ENCODE peak calls at places on chromosomes 13 and 19, in six cellular contexts. F is A549, K is HepG2, N is GM12878, E is K562, L is endothelial cell of umbilical vein. J is an unnamed sample.

GRCh38 chr13:76890036-76890435 is 3.8 kb upstream of the KCTD12 start:
- DNase-seq in E (no peak), L (no peak), N (no peak), F (no peak), K (no peak), J (no peak)

GRCh38 chr13:41985788-41986508 is 25.0 kb upstream of the VWA8 start:
- DNase-seq in N (no peak), K (no peak), L (no peak), E (no peak), F (peak), J (no peak)

GRCh38 chr19:10095948-10096614 is 6.4 kb downstream of the ANGPTL6 start:
- DNase-seq in F (peak), E (peak), K (no peak), N (no peak), L (peak), J (peak)

GRCh38 chr13:95176611-95177259 is 124.5 kb downstream of the ABCC4 start:
- DNase-seq in N (no peak), K (no peak), F (no peak), L (peak), E (no peak), J (peak)

GRCh38 chr19:14561832-14562351 is 10.0 kb downstream of the NDUFB7 start:
- DNase-seq in N (no peak), E (no peak), K (no peak), F (no peak), L (no peak), J (peak)

GRCh38 chr19:10662384-10663251 is 8.5 kb downstream of the ILF3 start:
- DNase-seq in K (no peak), L (no peak), N (no peak), F (no peak), E (no peak), J (no peak)

GRCh38 chr13:49821216-49821820 is 28.8 kb upstream of the KPNA3 start:
- DNase-seq in L (no peak), F (peak), N (no peak), K (no peak), E (no peak), J (peak)

GRCh38 chr19:46221981-46222610 is 7.4 kb upstream of the IGFL1 start:
- DNase-seq in N (no peak), F (peak), E (no peak), K (no peak), L (no peak), J (peak)

GRCh38 chr13:79485014-79485441 is 4.1 kb downstream of the NDFIP2 start:
- DNase-seq in N (no peak), F (peak), E (no peak), L (no peak), K (peak), J (peak)

GRCh38 chr19:47240561-47240960 is 9.6 kb upstream of the BBC3 start:
- DNase-seq in K (no peak), F (no peak), L (no peak), E (no peak), N (no peak), J (peak)

GRCh38 chr13:106186366-106187030 is 349.0 kb downstream of the EFNB2 start:
- DNase-seq in K (no peak), L (no peak), N (no peak), E (no peak), F (no peak), J (no peak)

GRCh38 chr13:49877629-49878218 is 58.4 kb downstream of the SPRYD7 start:
- DNase-seq in N (no peak), E (no peak), F (peak), K (no peak), L (no peak), J (peak)

GRCh38 chr13:23793711-23794110 is 95.5 kb downstream of the MIPEP start:
- DNase-seq in N (no peak), K (no peak), L (peak), E (no peak), F (no peak), J (no peak)

GRCh38 chr13:19587635-19588300 is 26.4 kb upstream of the TPTE2 start:
- DNase-seq in K (peak), F (peak), L (peak), E (no peak), N (no peak), J (peak)

GRCh38 chr13:77510156-77510555 is 25.4 kb upstream of the SCEL start:
- DNase-seq in N (no peak), F (no peak), L (no peak), E (no peak), K (no peak), J (no peak)

GRCh38 chr13:33756929-33757328 is 61.0 kb upstream of the RFC3 start:
- DNase-seq in F (no peak), E (no peak), L (no peak), K (no peak), N (no peak), J (no peak)

GRCh38 chr13:95614641-95615245 is 29.8 kb downstream of the DZIP1 start:
- DNase-seq in E (no peak), N (no peak), L (no peak), K (no peak), F (no peak), J (no peak)

GRCh38 chr13:22757530-22758120 is 423.2 kb upstream of the SGCG start:
- DNase-seq in K (no peak), L (no peak), F (peak), N (no peak), E (no peak), J (peak)

GRCh38 chr13:20822406-20822805 is 48.6 kb upstream of the EEF1AKMT1 start:
- DNase-seq in E (no peak), F (no peak), L (no peak), K (no peak), N (no peak), J (no peak)

GRCh38 chr13:26679945-26680516 is 80.6 kb downstream of the GPR12 start:
- DNase-seq in F (no peak), K (no peak), N (no peak), L (no peak), E (no peak), J (no peak)

GRCh38 chr19:30386551-30387143 is 14.5 kb downstream of the ZNF536 start:
- DNase-seq in F (no peak), K (no peak), E (no peak), L (no peak), N (no peak), J (no peak)

GRCh38 chr13:78121459-78122348 is 203.1 kb upstream of the EDNRB start:
- DNase-seq in K (peak), E (peak), F (peak), N (peak), L (peak), J (peak)

GRCh38 chr19:33702606-33703437 is 81.1 kb downstream of the CHST8 start:
- DNase-seq in K (no peak), L (no peak), F (no peak), E (no peak), N (no peak), J (no peak)

GRCh38 chr19:56608274-56608964 is 13.3 kb downstream of the ZNF71 start:
- DNase-seq in L (peak), K (no peak), F (no peak), N (no peak), E (no peak), J (no peak)

GRCh38 chr19:35507561-35507960 is 5.9 kb downstream of the DMKN start:
- DNase-seq in E (no peak), F (no peak), L (no peak), K (no peak), N (no peak), J (no peak)

GRCh38 chr13:84400711-84401110 is 518.4 kb upstream of the SLITRK1 start:
- DNase-seq in L (no peak), E (no peak), F (no peak), K (no peak), N (no peak), J (no peak)

GRCh38 chr13:110209950-110210603 is 96.9 kb downstream of the COL4A1 start:
- DNase-seq in F (no peak), K (no peak), E (no peak), L (no peak), N (no peak), J (no peak)
- TF ChIP-seq MYC in F (no peak), K (no peak), E (no peak), L (no peak), N (no peak), J (no peak)

DNA sequence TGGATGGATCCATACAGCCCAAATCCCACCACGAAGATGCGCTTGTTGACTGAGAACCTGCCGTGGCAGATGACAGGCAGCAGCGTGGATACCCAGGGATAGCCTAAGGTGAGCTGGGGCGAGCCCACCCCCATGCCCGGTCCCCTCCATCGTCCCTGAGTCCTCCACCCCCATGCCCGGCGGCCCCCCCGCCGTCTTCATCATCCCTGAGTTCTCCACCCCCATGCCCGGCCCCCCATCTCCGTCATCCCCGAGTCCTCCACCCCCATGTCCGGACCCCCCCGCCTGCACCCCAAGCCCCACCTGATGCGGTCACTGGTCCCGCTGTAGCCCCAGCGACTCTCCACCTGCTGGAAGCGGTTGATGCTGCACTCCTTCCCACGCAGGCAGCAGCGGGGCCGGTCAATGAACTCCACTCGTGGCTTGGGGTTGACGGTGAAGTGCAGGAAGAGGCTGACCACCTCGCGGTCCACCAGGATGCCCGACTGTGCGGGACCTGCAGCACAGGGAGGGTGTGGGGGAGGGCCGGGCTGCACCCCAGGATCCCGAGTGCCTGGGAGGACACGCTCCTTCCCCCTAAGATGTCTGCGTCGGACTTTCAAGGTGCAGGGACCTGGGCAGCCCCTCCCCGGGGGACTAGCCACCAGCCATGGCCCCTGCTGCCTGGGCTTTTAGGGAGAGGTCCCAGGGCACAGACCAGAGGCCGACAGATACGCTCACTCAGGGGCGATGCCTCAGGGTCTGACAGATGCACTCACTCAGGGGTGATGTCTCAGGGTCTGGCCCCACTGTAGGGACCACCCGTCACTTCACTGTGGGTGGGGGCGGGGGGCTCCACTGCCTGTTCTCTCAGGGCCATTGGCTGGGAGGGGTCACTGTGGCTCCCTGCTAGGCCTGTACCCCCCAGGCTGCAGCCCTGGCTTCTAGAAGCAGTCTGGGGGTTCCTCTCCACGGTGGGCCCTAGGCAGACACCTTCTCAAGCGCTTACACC is 28.0 kb downstream of the BTBD2 start:
- DNase-seq in E (no peak), L (no peak), N (no peak), K (no peak), F (no peak), J (peak)
- TF ChIP-seq MYC in E (no peak), L (no peak), N (no peak), K (no peak), F (no peak), J (no peak)

DNA sequence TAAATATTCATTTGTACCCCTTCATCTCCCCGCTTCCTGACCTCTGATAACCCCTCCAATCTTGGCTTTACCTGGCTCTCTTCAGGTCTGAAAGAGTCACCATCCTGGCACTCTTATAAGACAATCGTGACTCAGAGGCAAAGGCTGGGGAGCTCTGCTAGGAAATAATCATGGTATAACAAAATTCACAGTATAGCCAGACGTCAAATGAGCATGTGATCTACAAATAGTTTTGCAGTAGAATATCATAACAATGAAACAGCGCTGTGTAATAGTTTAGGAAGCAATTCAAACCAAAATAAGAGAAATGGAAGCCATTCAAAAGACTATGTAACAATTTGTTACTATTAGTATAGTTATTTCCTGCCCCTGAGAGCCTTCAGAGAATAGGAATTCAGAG is 34.2 kb downstream of the RXFP2 start:
- DNase-seq in F (no peak), K (no peak), L (peak), E (no peak), N (no peak), J (no peak)
- TF ChIP-seq MYC in F (no peak), K (no peak), L (no peak), E (no peak), N (no peak), J (no peak)

GRCh38 chr19:29265436-29265835 is 52.5 kb upstream of the UQCRFS1 start:
- DNase-seq in E (no peak), F (no peak), N (no peak), L (no peak), K (no peak), J (no peak)

GRCh38 chr19:29264897-29265296 is 51.9 kb upstream of the UQCRFS1 start:
- DNase-seq in K (no peak), E (no peak), N (no peak), L (no peak), F (no peak), J (no peak)

GRCh38 chr19:29266001-29266400 is 53.0 kb upstream of the UQCRFS1 start:
- DNase-seq in K (no peak), F (no peak), L (no peak), N (no peak), E (no peak), J (no peak)

GRCh38 chr19:29262085-29262484 is 49.1 kb upstream of the UQCRFS1 start:
- DNase-seq in E (no peak), N (no peak), L (no peak), F (no peak), K (no peak), J (no peak)

GRCh38 chr19:29263305-29264080 is 50.5 kb upstream of the UQCRFS1 start:
- DNase-seq in N (no peak), K (peak), E (peak), L (no peak), F (peak), J (peak)
- TF ChIP-seq MYC in N (no peak), K (no peak), E (no peak), L (no peak), F (no peak), J (no peak)

GRCh38 chr19:18292460-18292809 is 11.0 kb upstream of the JUND start:
- DNase-seq in L (peak), K (no peak), F (no peak), E (no peak), N (no peak), J (no peak)
- TF ChIP-seq MYC in L (no peak), K (no peak), F (no peak), E (no peak), N (no peak), J (no peak)

DNA sequence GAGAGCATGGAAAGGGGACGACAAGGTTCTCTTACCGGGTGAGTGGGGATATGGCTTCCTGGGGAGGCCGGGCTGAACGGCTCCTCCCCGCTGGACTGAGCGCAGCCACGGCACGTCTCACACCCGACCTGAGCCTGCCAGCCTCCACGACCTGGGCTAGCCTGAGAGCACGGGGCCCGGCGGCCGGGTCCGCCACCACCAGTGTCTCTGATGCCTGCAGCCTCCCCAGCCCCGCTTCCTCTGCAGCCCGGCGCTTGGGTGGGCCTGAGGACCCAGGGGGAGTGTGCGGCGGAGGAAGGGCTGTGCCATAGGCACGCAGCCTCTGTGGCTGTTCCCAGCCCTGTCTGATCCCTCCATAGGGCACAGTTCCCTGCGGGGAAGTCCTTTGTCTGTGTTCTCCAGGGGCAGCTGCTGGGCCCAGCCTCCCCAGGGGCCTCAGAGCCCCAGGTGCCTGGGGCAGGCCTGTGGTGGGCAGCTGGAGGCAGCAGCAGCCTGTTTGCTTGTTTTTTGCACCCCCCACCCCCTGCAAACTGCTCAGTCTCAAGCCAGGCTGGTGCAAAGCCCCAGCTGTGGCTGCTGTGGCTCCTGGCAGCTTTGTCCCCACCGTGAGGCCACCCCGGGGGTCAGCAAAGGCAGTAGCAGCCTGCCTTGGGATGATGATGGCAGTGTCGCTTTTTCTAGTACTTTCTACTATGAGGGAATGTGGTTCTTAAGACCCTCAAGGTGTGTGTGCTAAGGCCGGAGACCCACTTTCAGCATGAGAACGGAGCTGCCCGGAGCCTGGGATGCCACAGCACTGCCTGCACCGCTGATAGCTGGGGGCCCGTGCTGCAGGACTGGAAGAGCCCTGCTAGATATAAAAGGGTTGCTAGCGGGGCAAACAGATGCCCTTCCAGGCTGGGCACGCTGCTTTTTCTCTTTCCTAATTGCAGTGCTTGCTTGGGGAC is 14.8 kb downstream of the PLIN4 start:
- DNase-seq in E (no peak), K (no peak), F (no peak), L (no peak), N (no peak), J (no peak)
- TF ChIP-seq MYC in E (no peak), K (no peak), F (no peak), L (no peak), N (no peak), J (no peak)

GRCh38 chr13:100674848-100675659 is 459 bp upstream of the TMTC4 start:
- DNase-seq in F (peak), E (peak), L (peak), K (peak), N (peak), J (peak)
- TF ChIP-seq MYC in F (no peak), E (no peak), L (no peak), K (peak), N (no peak), J (no peak)

DNA sequence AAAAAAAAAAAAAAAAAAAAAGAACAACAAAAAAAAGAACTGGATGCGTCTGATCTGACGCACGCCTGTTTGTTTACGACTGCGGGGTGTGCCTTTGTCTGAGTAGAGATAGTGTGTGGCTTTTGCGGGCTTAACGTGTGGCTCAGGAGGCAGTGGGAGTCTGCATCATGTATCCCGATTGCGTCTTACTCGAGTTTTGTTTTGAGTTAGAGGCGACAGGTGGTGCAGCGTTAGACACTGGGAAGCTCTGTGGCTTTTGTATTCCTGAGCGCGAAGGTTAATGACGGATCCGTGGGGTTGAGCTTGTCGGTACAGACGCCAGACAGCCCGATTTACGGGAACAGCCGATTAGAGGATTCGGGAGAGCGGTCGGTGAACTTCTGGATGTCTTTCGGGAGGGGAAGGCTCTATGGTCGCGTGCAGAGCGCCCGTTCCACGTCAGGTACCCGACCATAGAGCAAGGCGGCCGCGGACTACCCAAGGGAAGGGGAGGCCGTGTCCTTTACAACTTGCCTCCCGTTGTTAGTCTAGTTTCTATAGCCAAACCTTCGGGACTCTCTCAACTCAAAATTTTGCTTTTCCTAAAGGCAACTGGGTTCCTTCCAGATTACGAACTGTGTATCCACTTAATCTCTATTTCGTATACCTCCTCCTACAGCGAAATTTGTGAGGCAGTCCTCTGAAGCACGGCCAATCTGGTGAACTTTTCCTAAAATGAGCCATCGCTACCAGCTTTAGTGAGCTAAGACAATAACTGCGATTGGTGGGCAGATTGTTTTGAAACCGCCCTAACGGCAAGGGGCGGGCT is 926 bp upstream of the HNRNPUL1 start:
- DNase-seq in N (peak), F (peak), E (peak), L (no peak), K (peak), J (peak)
- TF ChIP-seq MYC in N (no peak), F (no peak), E (peak), L (no peak), K (no peak), J (no peak)